ENCODE peak calls at places on chromosomes 13 and 19, in five cellular contexts. G, P, T, S and Z are unnamed samples.
A peak's percentile ranks its signal among the peaks of the same experiment; 100 is the strongest.

GRCh38 chr19:58328999-58329398 is 2.2 kb downstream of the ZSCAN22 start:
- DNase-seq in G (peak; percentile 77), S (no peak), P (no peak), T (no peak), Z (no peak)

GRCh38 chr13:113045214-113046007 is 60.2 kb upstream of the F7 start:
- DNase-seq in S (no peak), T (no peak), G (no peak), P (no peak), Z (no peak)

GRCh38 chr13:44197791-44198770 is 175.5 kb upstream of the SERP2 start:
- DNase-seq in P (peak; percentile 36), T (no peak), G (no peak), S (no peak), Z (no peak)

GRCh38 chr13:29887030-29887557 is 36.7 kb upstream of the UBL3 start:
- DNase-seq in G (no peak), P (no peak), T (no peak), S (no peak), Z (no peak)

GRCh38 chr13:41746259-41746658 is 214.7 kb downstream of the VWA8 start:
- DNase-seq in G (no peak), T (peak; percentile 44), S (no peak), P (peak; percentile 78), Z (peak; percentile 55)

GRCh38 chr13:50162001-50162400 is 146.8 kb downstream of the KCNRG start:
- DNase-seq in P (no peak), G (no peak), S (no peak), T (no peak), Z (no peak)

GRCh38 chr19:51192689-51193088 is 32.2 kb upstream of the CD33 start:
- DNase-seq in P (no peak), S (no peak), T (no peak), G (no peak), Z (no peak)

GRCh38 chr19:47369923-47370625 is 21.0 kb downstream of the DHX34 start:
- DNase-seq in G (no peak), P (peak; percentile 74), T (peak; percentile 84), S (no peak), Z (peak; percentile 35)

GRCh38 chr19:51124729-51125128 is at the start of gene SIGLEC9:
- DNase-seq in P (no peak), G (no peak), S (no peak), T (no peak), Z (no peak)

GRCh38 chr19:37466798-37467607 is at the start of gene ZNF569:
- DNase-seq in P (peak; percentile 92), T (peak; percentile 89), G (peak; percentile 88), S (peak; percentile 84), Z (peak; percentile 79)

GRCh38 chr19:1445932-1446712 is 3.8 kb upstream of the APC2 start:
- DNase-seq in T (peak; percentile 80), G (peak; percentile 70), S (no peak), P (no peak), Z (peak; percentile 31)

GRCh38 chr13:111330211-111330610 is 9.8 kb downstream of the TEX29 start:
- DNase-seq in G (no peak), T (peak; percentile 2), S (no peak), P (no peak), Z (no peak)

GRCh38 chr13:101423872-101424271 is 7.6 kb upstream of the NALCN start:
- DNase-seq in P (no peak), T (no peak), G (no peak), S (no peak), Z (no peak)

GRCh38 chr19:43444531-43445340 is 20.7 kb downstream of the LYPD3 start:
- DNase-seq in T (no peak), S (no peak), P (no peak), G (no peak), Z (no peak)

GRCh38 chr13:57633950-57634828 is 2.6 kb downstream of the PCDH17 start:
- DNase-seq in P (no peak), G (peak; percentile 35), S (no peak), T (no peak), Z (no peak)

GRCh38 chr19:33064778-33065550 is at the start of gene RHPN2:
- DNase-seq in P (peak; percentile 82), G (peak; percentile 72), S (peak; percentile 14), T (peak; percentile 96), Z (peak; percentile 87)

GRCh38 chr19:17305211-17305516 is 508 bp upstream of the MRPL34 start:
- DNase-seq in T (no peak), P (no peak), S (no peak), G (no peak), Z (no peak)

GRCh38 chr13:99590519-99591011 is 89.3 kb downstream of the TM9SF2 start:
- DNase-seq in S (no peak), G (no peak), P (peak; percentile 78), T (peak; percentile 40), Z (peak; percentile 26)

GRCh38 chr13:48773531-48774275 is 120.0 kb downstream of the CYSLTR2 start:
- DNase-seq in T (no peak), S (no peak), G (no peak), P (peak; percentile 37), Z (no peak)

GRCh38 chr13:44732503-44733098 is 156.5 kb upstream of the TSC22D1 start:
- DNase-seq in P (no peak), T (no peak), S (no peak), G (no peak), Z (no peak)